ENCODE peak calls at places on chromosomes 3 and 15, in nine cellular contexts. C is adrenal gland, R is lower lobe of right lung, B is mammary epithelial cell, Q is IMR-90, Z is HCT116, O is BE2C, M is heart right ventricle, A is suprapubic skin. P is an unnamed sample. For H3K27me3, the result is how much of the 10 kb centered on the place peaks cover.

GRCh38 chr3:48430359-48431101 is 644 bp upstream of the PLXNB1 start:
- DNase-seq in Q (no peak), C (no peak), A (no peak), R (peak), B (no peak), O (no peak), M (no peak), Z (no peak), P (no peak)

GRCh38 chr15:100780208-100780800 is 99.3 kb upstream of the ALDH1A3 start:
- DNase-seq in R (no peak), Z (no peak), Q (no peak), A (no peak), B (no peak), M (no peak), O (no peak), C (no peak), P (no peak)

GRCh38 chr3:49674491-49674983 is 386 bp downstream of the APEH start:
- DNase-seq in C (no peak), M (no peak), Z (no peak), Q (no peak), B (no peak), O (no peak), R (no peak), A (peak), P (peak)

GRCh38 chr15:54636147-54636546 is 560.6 kb downstream of the RSL24D1 start:
- DNase-seq in A (no peak), Z (no peak), R (no peak), Q (no peak), B (no peak), O (no peak), C (no peak), M (no peak), P (no peak)

GRCh38 chr3:74614133-74614967 is at the start of gene CNTN3:
- DNase-seq in Z (no peak), O (peak), R (peak), C (no peak), A (no peak), B (peak), M (peak), Q (peak), P (no peak)

GRCh38 chr3:10956991-10957390 is 35.6 kb upstream of the SLC6A1 start:
- DNase-seq in Z (no peak), Q (no peak), O (no peak), C (no peak), M (peak), B (no peak), R (no peak), A (no peak), P (no peak)

GRCh38 chr3:195546130-195546560 is 3.0 kb upstream of the PPP1R2 start:
- DNase-seq in Z (peak), R (no peak), Q (peak), C (peak), M (no peak), A (peak), O (no peak), B (peak), P (no peak)

GRCh38 chr3:129597792-129598381 is 8.6 kb downstream of the PLXND1 start:
- DNase-seq in C (no peak), M (no peak), O (peak), A (no peak), B (no peak), Q (peak), R (no peak), Z (no peak), P (no peak)

GRCh38 chr3:193771011-193771697 is 178.1 kb downstream of the OPA1 start:
- DNase-seq in B (no peak), Z (no peak), R (no peak), A (no peak), C (no peak), O (no peak), M (no peak), Q (no peak), P (no peak)

GRCh38 chr15:36999778-37000177 is 100.6 kb downstream of the MEIS2 start:
- DNase-seq in Q (no peak), R (no peak), C (no peak), B (no peak), Z (no peak), M (no peak), O (no peak), A (no peak), P (no peak)

DNA sequence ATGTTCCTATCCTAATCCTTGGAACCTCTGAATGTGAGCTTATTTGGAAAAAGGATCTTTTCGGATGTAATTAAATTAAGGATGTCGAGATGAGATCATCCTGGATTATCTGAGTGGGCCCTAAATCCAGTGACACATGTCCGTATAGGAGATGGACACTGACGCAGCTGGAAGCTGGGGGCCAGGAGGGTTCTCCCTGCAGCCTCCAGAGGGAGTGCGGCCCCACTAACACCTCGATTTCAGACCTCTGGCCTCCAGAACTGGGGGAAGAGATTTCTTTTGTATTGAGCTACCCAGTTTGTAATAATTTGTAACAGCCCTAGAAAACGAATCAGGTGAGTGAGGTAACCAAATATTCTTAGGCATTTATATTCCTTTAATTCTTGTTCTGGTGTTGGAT is 2.5 kb downstream of the DNAJB8 start:
- DNase-seq in R (no peak), M (no peak), A (no peak), O (no peak), Q (no peak), B (no peak), C (no peak), Z (no peak), P (no peak)
- H3K27me3 ChIP-seq in R (under half), M (under half), A (under half), O (under half), Q (half or more), B (under half), C (under half), Z (under half), P (under half)

GRCh38 chr15:65008989-65009388 is 19.3 kb upstream of the SPG21 start:
- DNase-seq in B (peak), Q (no peak), M (no peak), O (no peak), C (no peak), A (no peak), R (no peak), Z (no peak), P (no peak)
- TF ChIP-seq CTCF in B (no peak), Q (peak), M (no peak), O (peak), C (no peak), A (no peak), R (no peak), Z (no peak), P (peak)

GRCh38 chr15:79433610-79434009 is 1.5 kb downstream of the MINAR1 start:
- DNase-seq in B (no peak), A (no peak), C (no peak), Q (no peak), O (peak), Z (no peak), R (no peak), M (no peak), P (no peak)

GRCh38 chr15:79431636-79432344 is at the start of gene MINAR1:
- DNase-seq in Q (peak), C (peak), B (peak), O (peak), M (no peak), Z (no peak), A (no peak), R (no peak), P (no peak)

GRCh38 chr15:79430901-79431635 is 1.1 kb upstream of the MINAR1 start:
- DNase-seq in A (no peak), M (no peak), Q (no peak), B (no peak), C (no peak), O (peak), R (no peak), Z (no peak), P (no peak)

GRCh38 chr15:79434361-79434760 is 2.2 kb downstream of the MINAR1 start:
- DNase-seq in O (no peak), B (no peak), A (no peak), Q (no peak), M (no peak), C (no peak), R (no peak), Z (no peak), P (no peak)

GRCh38 chr15:79432345-79433311 is 492 bp downstream of the MINAR1 start:
- DNase-seq in Q (no peak), O (no peak), Z (no peak), A (no peak), C (no peak), B (peak), R (no peak), M (no peak), P (no peak)
- H3K27me3 ChIP-seq in Q (under half), O (under half), Z (under half), A (half or more), C (under half), B (under half), R (half or more), M (half or more), P (under half)

GRCh38 chr3:134059680-134060560 is 30.2 kb upstream of the SLCO2A1 start:
- DNase-seq in Q (peak), Z (no peak), O (no peak), C (peak), B (no peak), R (no peak), M (no peak), A (peak), P (peak)
- TF ChIP-seq CTCF in Q (peak), Z (no peak), O (no peak), C (no peak), B (peak), R (no peak), M (no peak), A (no peak), P (no peak)

P was measured in Caco-2.